ENCODE peak calls at places on chromosome 12, in ten cellular contexts. U is PC-3, K is neuronal stem cell, R is HCT116, X is mesenchymal stem cell, A is MM.1S, C is GM23248, D is neural progenitor cell, N is fibroblast of lung, W is H9. M is an unnamed sample.

GRCh38 chr12:132329036-132329738 is at the start of gene GALNT9:
- DNase-seq in U (no peak), K (peak; percentile 65), R (no peak), X (no peak), A (no peak), C (peak; percentile 53), D (peak; percentile 90), N (peak; percentile 23), W (peak; percentile 72), M (no peak)

GRCh38 chr12:121872546-121873223 is 14.0 kb upstream of the HPD start:
- DNase-seq in U (peak; percentile 36), K (no peak), R (no peak), X (peak; percentile 97), A (no peak), C (peak; percentile 96), D (no peak), N (peak; percentile 95), W (no peak), M (no peak)

GRCh38 chr12:96171905-96172304 is 22.3 kb upstream of the ELK3 start:
- DNase-seq in U (no peak), K (no peak), R (no peak), X (no peak), A (no peak), C (no peak), D (no peak), N (no peak), W (no peak), M (no peak)

GRCh38 chr12:109795023-109795422 is 38.2 kb downstream of the TRPV4 start:
- DNase-seq in U (peak; percentile 91), K (no peak), R (no peak), X (no peak), A (no peak), C (peak; percentile 86), D (no peak), N (peak; percentile 44), W (no peak), M (no peak)

GRCh38 chr12:97764700-97765099 is 302.1 kb downstream of the RMST start:
- DNase-seq in U (peak; percentile 25), K (no peak), R (no peak), X (no peak), A (no peak), C (no peak), D (no peak), N (no peak), W (no peak), M (no peak)

GRCh38 chr12:41946106-41946505 is 198.6 kb downstream of the GXYLT1 start:
- DNase-seq in U (no peak), K (no peak), R (no peak), X (no peak), A (no peak), C (no peak), D (no peak), N (no peak), W (no peak), M (no peak)

GRCh38 chr12:121611306-121611705 is 15.0 kb upstream of the ORAI1 start:
- DNase-seq in U (no peak), K (no peak), R (no peak), X (no peak), A (no peak), C (no peak), D (no peak), N (no peak), W (peak; percentile 91), M (no peak)

GRCh38 chr12:92784356-92784755 is 81.6 kb downstream of the PLEKHG7 start:
- DNase-seq in U (no peak), K (no peak), R (no peak), X (peak; percentile 57), A (no peak), C (peak; percentile 18), D (no peak), N (peak; percentile 76), W (no peak), M (no peak)

GRCh38 chr12:15336772-15337553 is 14.7 kb downstream of the PTPRO start:
- DNase-seq in U (peak; percentile 52), K (no peak), R (no peak), X (peak; percentile 39), A (no peak), C (peak; percentile 74), D (no peak), N (peak; percentile 83), W (no peak), M (no peak)

GRCh38 chr12:27965966-27966365 is 6.6 kb downstream of the PTHLH start:
- DNase-seq in U (peak; percentile 98), K (no peak), R (no peak), X (peak; percentile 33), A (no peak), C (peak; percentile 83), D (no peak), N (peak; percentile 62), W (no peak), M (no peak)

GRCh38 chr12:124913474-124914391 is 717 bp downstream of the UBC start:
- DNase-seq in U (peak; percentile 89), K (no peak), R (no peak), X (no peak), A (peak; percentile 79), C (peak; percentile 94), D (peak; percentile 90), N (peak; percentile 75), W (peak; percentile 85), M (peak; percentile 87)

GRCh38 chr12:55739025-55739378 is 3.9 kb upstream of the GDF11 start:
- DNase-seq in U (no peak), K (no peak), R (no peak), X (no peak), A (no peak), C (no peak), D (no peak), N (no peak), W (no peak), M (no peak)

GRCh38 chr12:95956557-95957145 is 13.5 kb downstream of the AMDHD1 start:
- DNase-seq in U (no peak), K (no peak), R (no peak), X (no peak), A (no peak), C (no peak), D (peak; percentile 81), N (no peak), W (no peak), M (no peak)

GRCh38 chr12:56104815-56105476 is 587 bp downstream of the PA2G4 start:
- DNase-seq in U (peak; percentile 13), K (no peak), R (no peak), X (peak; percentile 40), A (peak; percentile 19), C (peak; percentile 58), D (no peak), N (no peak), W (no peak), M (no peak)

GRCh38 chr12:64773386-64773785 is 14.2 kb upstream of the GNS start:
- DNase-seq in U (no peak), K (no peak), R (no peak), X (no peak), A (no peak), C (no peak), D (no peak), N (no peak), W (no peak), M (no peak)

GRCh38 chr12:64767495-64767894 is 8.3 kb upstream of the GNS start:
- DNase-seq in U (peak; percentile 75), K (no peak), R (no peak), X (no peak), A (no peak), C (no peak), D (no peak), N (no peak), W (no peak), M (peak; percentile 44)
- H3K9me3 ChIP-seq in U (no peaks in the 10 kb centered on the region), K (no peaks in the 10 kb centered on the region), R (no peaks in the 10 kb centered on the region), X (no peaks in the 10 kb centered on the region), A (no peaks in the 10 kb centered on the region), C (no peaks in the 10 kb centered on the region), D (no peaks in the 10 kb centered on the region), N (no peaks in the 10 kb centered on the region), W (no peaks in the 10 kb centered on the region), M (no peaks in the 10 kb centered on the region)

DNA sequence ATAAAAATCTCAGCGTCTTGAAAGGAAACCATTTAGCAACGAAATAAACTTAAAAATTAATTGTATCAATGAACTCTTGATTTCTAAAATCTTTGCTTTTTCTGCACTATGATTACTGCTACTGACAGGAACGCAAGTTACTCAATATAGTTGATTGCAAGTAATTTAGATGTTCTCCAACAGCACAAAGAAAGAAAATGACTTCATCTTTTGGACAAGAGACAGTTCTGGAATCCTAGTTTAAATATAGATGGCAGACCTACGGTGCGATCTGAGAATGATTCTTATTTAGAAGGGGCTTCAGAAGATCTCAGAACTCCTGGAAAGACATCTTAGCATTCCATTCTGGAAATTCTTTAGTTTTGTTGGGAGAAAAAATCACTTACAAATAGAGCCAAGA is 1.4 kb upstream of the SUDS3 start:
- DNase-seq in U (no peak), K (no peak), R (no peak), X (no peak), A (no peak), C (peak; percentile 82), D (no peak), N (peak; percentile 20), W (no peak), M (no peak)
- H2AFZ ChIP-seq in U (no peak overlapping the region), K (no peak overlapping the region), R (no peak overlapping the region), X (no peak overlapping the region), A (no peak overlapping the region), C (peak overlapping the region; percentile 93), D (no peak overlapping the region), N (peak overlapping the region; percentile 14), W (no peak overlapping the region), M (no peak overlapping the region)

GRCh38 chr12:19489168-19489567 is 49.9 kb downstream of the AEBP2 start:
- DNase-seq in U (no peak), K (no peak), R (no peak), X (no peak), A (no peak), C (no peak), D (no peak), N (no peak), W (no peak), M (no peak)
- H3K9ac ChIP-seq in U (no peak overlapping the region), K (no peak overlapping the region), R (no peak overlapping the region), X (no peak overlapping the region), A (no peak overlapping the region), C (no peak overlapping the region), D (no peak overlapping the region), N (no peak overlapping the region), W (no peak overlapping the region), M (no peak overlapping the region)

GRCh38 chr12:34292736-34293625 is 270.7 kb downstream of the ALG10 start:
- DNase-seq in U (peak; percentile 32), K (no peak), R (no peak), X (no peak), A (no peak), C (no peak), D (no peak), N (no peak), W (no peak), M (no peak)

GRCh38 chr12:34294137-34294536 is 271.8 kb downstream of the ALG10 start:
- DNase-seq in U (no peak), K (no peak), R (no peak), X (no peak), A (no peak), C (no peak), D (no peak), N (no peak), W (no peak), M (no peak)

GRCh38 chr12:34295366-34296142 is 273.3 kb downstream of the ALG10 start:
- DNase-seq in U (no peak), K (no peak), R (no peak), X (no peak), A (no peak), C (no peak), D (no peak), N (no peak), W (no peak), M (no peak)

GRCh38 chr12:34296143-34297041 is 274.1 kb downstream of the ALG10 start:
- DNase-seq in U (no peak), K (no peak), R (no peak), X (no peak), A (no peak), C (no peak), D (no peak), N (no peak), W (no peak), M (no peak)

GRCh38 chr12:34294671-34295365 is 272.5 kb downstream of the ALG10 start:
- DNase-seq in U (no peak), K (no peak), R (no peak), X (no peak), A (no peak), C (no peak), D (no peak), N (no peak), W (no peak), M (no peak)
- H3K9me3 ChIP-seq in U (no peaks in the 10 kb centered on the region), K (peaks cover 86% of the 10 kb centered on the region), R (no peaks in the 10 kb centered on the region), X (peaks cover 3% of the 10 kb centered on the region), A (no peaks in the 10 kb centered on the region), C (no peaks in the 10 kb centered on the region), D (no peaks in the 10 kb centered on the region), N (no peaks in the 10 kb centered on the region), W (peaks cover 50% of the 10 kb centered on the region), M (peaks cover 98% of the 10 kb centered on the region)

M was measured in trophoblast cell.